ENCODE peak calls at places on chromosomes 2 and 18, in nine cellular contexts. N is pons; R is endodermal cell; Q is AML-193; A is CD8-positive, alpha-beta memory T cell; J is heart left ventricle; T is adrenal gland; X is dermis blood vessel endothelial cell; G is fibroblast of lung. B is an unnamed sample.
A peak's percentile ranks its signal among the peaks of the same experiment; 100 is the strongest.

GRCh38 chr2:33366473-33366872 is 110.0 kb upstream of the RASGRP3 start:
- DNase-seq in N (peak; percentile 60), R (no peak), Q (no peak), A (no peak), J (peak; percentile 61), T (no peak), X (peak; percentile 85), G (no peak), B (no peak)

GRCh38 chr2:12883911-12884310 is 167.2 kb downstream of the TRIB2 start:
- DNase-seq in N (no peak), R (no peak), Q (no peak), A (no peak), J (no peak), T (no peak), X (peak; percentile 26), G (no peak), B (no peak)

GRCh38 chr2:8267103-8267502 is 414.8 kb upstream of the ID2 start:
- DNase-seq in N (peak; percentile 58), R (no peak), Q (no peak), A (no peak), J (no peak), T (no peak), X (no peak), G (no peak), B (no peak)

GRCh38 chr2:230217424-230217823 is 2.4 kb downstream of the SP110 start:
- DNase-seq in N (no peak), R (no peak), Q (no peak), A (no peak), J (no peak), T (no peak), X (no peak), G (no peak), B (no peak)

GRCh38 chr2:221896505-221897151 is 324.5 kb upstream of the EPHA4 start:
- DNase-seq in N (no peak), R (peak; percentile 50), Q (no peak), A (no peak), J (peak; percentile 45), T (peak; percentile 20), X (no peak), G (peak; percentile 60), B (no peak)

GRCh38 chr2:217468042-217468441 is 534.8 kb downstream of the TNS1 start:
- DNase-seq in N (no peak), R (no peak), Q (no peak), A (no peak), J (no peak), T (no peak), X (no peak), G (no peak), B (no peak)

GRCh38 chr2:227183657-227184367 is 19.4 kb downstream of the COL4A3 start:
- DNase-seq in N (no peak), R (no peak), Q (no peak), A (no peak), J (no peak), T (no peak), X (no peak), G (no peak), B (no peak)

GRCh38 chr2:169015943-169016342 is 15.2 kb downstream of the ABCB11 start:
- DNase-seq in N (no peak), R (no peak), Q (no peak), A (no peak), J (no peak), T (no peak), X (no peak), G (no peak), B (no peak)

GRCh38 chr18:12766986-12767433 is 64.2 kb downstream of the PSMG2 start:
- DNase-seq in N (no peak), R (peak; percentile 94), Q (no peak), A (no peak), J (no peak), T (peak; percentile 23), X (no peak), G (no peak), B (no peak)

GRCh38 chr2:38168710-38169480 is 92.9 kb upstream of the CYP1B1 start:
- DNase-seq in N (no peak), R (no peak), Q (no peak), A (no peak), J (no peak), T (no peak), X (no peak), G (peak; percentile 68), B (no peak)

GRCh38 chr2:112153501-112153900 is 15.3 kb downstream of the FBLN7 start:
- DNase-seq in N (no peak), R (no peak), Q (no peak), A (no peak), J (no peak), T (no peak), X (no peak), G (no peak), B (no peak)

GRCh38 chr2:104919127-104919526 is 65.2 kb downstream of the POU3F3 start:
- DNase-seq in N (peak; percentile 9), R (no peak), Q (no peak), A (no peak), J (no peak), T (no peak), X (peak; percentile 0), G (no peak), B (no peak)

GRCh38 chr2:38467768-38468463 is 90.8 kb upstream of the ATL2 start:
- DNase-seq in N (no peak), R (no peak), Q (no peak), A (no peak), J (no peak), T (no peak), X (no peak), G (no peak), B (no peak)

GRCh38 chr2:200408428-200409311 is 101.2 kb downstream of the KCTD18 start:
- DNase-seq in N (no peak), R (peak; percentile 59), Q (no peak), A (no peak), J (no peak), T (no peak), X (peak; percentile 65), G (peak; percentile 74), B (no peak)

GRCh38 chr2:37625781-37626548 is 45.5 kb downstream of the CDC42EP3 start:
- DNase-seq in N (no peak), R (no peak), Q (no peak), A (peak; percentile 75), J (peak; percentile 38), T (no peak), X (no peak), G (peak; percentile 41), B (peak; percentile 43)

GRCh38 chr2:20539776-20540586 is 93.1 kb downstream of the RHOB start:
- DNase-seq in N (peak; percentile 20), R (no peak), Q (no peak), A (no peak), J (no peak), T (no peak), X (no peak), G (no peak), B (no peak)

GRCh38 chr18:35711227-35711626 is 129.7 kb downstream of the GALNT1 start:
- DNase-seq in N (no peak), R (no peak), Q (no peak), A (no peak), J (no peak), T (no peak), X (peak; percentile 89), G (no peak), B (no peak)

GRCh38 chr2:38740851-38741541 is 10.2 kb downstream of the SRSF7 start:
- DNase-seq in N (peak; percentile 59), R (no peak), Q (peak; percentile 80), A (peak; percentile 62), J (no peak), T (peak; percentile 50), X (peak; percentile 73), G (peak; percentile 61), B (peak; percentile 23)

GRCh38 chr2:234802071-234802844 is 149.6 kb upstream of the SH3BP4 start:
- DNase-seq in N (no peak), R (no peak), Q (no peak), A (no peak), J (no peak), T (no peak), X (no peak), G (no peak), B (no peak)